ENCODE peak calls at places on chromosomes 12 and 14, in ten cellular contexts. V, Z, H, S, Q, X, D, O, W and A are unnamed samples. For H3K4me1, the result is how much of the 10 kb centered on the place peaks cover.

GRCh38 chr12:68876471-68876870 is 56.5 kb downstream of the CPM start:
- DNase-seq in D (no peak), H (no peak), V (no peak), X (no peak), S (no peak), Q (no peak), Z (no peak), W (no peak), O (no peak), A (no peak)

GRCh38 chr12:53224897-53225634 is 6.9 kb downstream of the RARG start:
- DNase-seq in Z (no peak), Q (no peak), O (no peak), H (no peak), X (no peak), W (no peak), V (no peak), D (no peak), S (no peak), A (no peak)

GRCh38 chr12:125861299-125862281 is 796.4 kb downstream of the AACS start:
- DNase-seq in S (peak), V (no peak), X (peak), O (no peak), H (peak), Z (peak), D (peak), Q (no peak), W (peak), A (peak)

GRCh38 chr14:41380017-41380416 is 226.7 kb upstream of the LRFN5 start:
- DNase-seq in D (no peak), X (no peak), W (no peak), S (no peak), V (no peak), Q (no peak), Z (no peak), O (no peak), H (no peak), A (no peak)

GRCh38 chr14:91649930-91650329 is 82.0 kb downstream of the CATSPERB start:
- DNase-seq in S (peak), H (peak), Z (no peak), X (no peak), Q (no peak), D (no peak), W (no peak), V (no peak), O (peak), A (peak)

GRCh38 chr14:67413806-67414769 is 2.1 kb upstream of the PLEK2 start:
- DNase-seq in Q (no peak), V (no peak), X (peak), O (peak), Z (no peak), H (no peak), S (peak), W (no peak), D (no peak), A (no peak)

GRCh38 chr14:28305938-28306337 is 460.6 kb upstream of the FOXG1 start:
- DNase-seq in S (no peak), O (no peak), H (no peak), Z (no peak), V (no peak), W (no peak), D (no peak), X (no peak), Q (no peak), A (no peak)

GRCh38 chr14:39426605-39427004 is 5.6 kb downstream of the FBXO33 start:
- DNase-seq in H (no peak), Z (no peak), O (no peak), V (no peak), S (no peak), Q (no peak), X (no peak), W (no peak), D (no peak), A (no peak)

GRCh38 chr12:116615141-116615861 is 56.1 kb downstream of the MAP1LC3B2 start:
- DNase-seq in Q (no peak), W (no peak), V (no peak), D (no peak), X (no peak), Z (no peak), O (no peak), H (no peak), S (no peak), A (no peak)

GRCh38 chr14:98941481-98941880 is 330.5 kb downstream of the BCL11B start:
- DNase-seq in X (no peak), O (no peak), Q (no peak), Z (no peak), V (no peak), W (no peak), D (no peak), S (no peak), H (no peak), A (no peak)

GRCh38 chr14:64891173-64891838 is 11.6 kb upstream of the SPTB start:
- DNase-seq in H (no peak), V (no peak), W (no peak), D (no peak), Q (no peak), S (no peak), X (no peak), Z (no peak), O (no peak), A (no peak)

GRCh38 chr14:56055521-56055920 is 62.7 kb upstream of the PELI2 start:
- DNase-seq in D (no peak), Z (no peak), O (no peak), S (no peak), W (no peak), X (no peak), V (no peak), H (no peak), Q (no peak), A (no peak)

GRCh38 chr12:72282721-72283120 is 10.6 kb downstream of the TRHDE start:
- DNase-seq in H (no peak), D (no peak), V (no peak), Q (no peak), S (no peak), W (no peak), O (no peak), X (no peak), Z (no peak), A (no peak)

GRCh38 chr12:20493924-20494323 is 125.6 kb downstream of the PDE3A start:
- DNase-seq in X (no peak), O (no peak), Z (no peak), D (no peak), H (no peak), V (no peak), Q (no peak), S (no peak), W (no peak), A (no peak)

GRCh38 chr12:29051221-29051620 is 97.9 kb upstream of the FAR2 start:
- DNase-seq in Z (no peak), O (no peak), Q (no peak), D (no peak), S (no peak), V (no peak), H (no peak), W (no peak), X (no peak), A (no peak)

GRCh38 chr14:23130875-23131274 is 11.8 kb upstream of the CEBPE start:
- DNase-seq in D (peak), Q (no peak), S (no peak), V (no peak), X (no peak), O (no peak), Z (no peak), W (no peak), H (no peak), A (no peak)

GRCh38 chr14:61644834-61645233 is 50.5 kb upstream of the HIF1A start:
- DNase-seq in Q (no peak), H (no peak), D (no peak), V (no peak), O (no peak), S (no peak), X (no peak), Z (no peak), W (no peak), A (no peak)

GRCh38 chr12:23757541-23757962 is 191.9 kb downstream of the SOX5 start:
- DNase-seq in V (no peak), O (no peak), D (no peak), H (no peak), W (no peak), X (no peak), S (no peak), Q (no peak), Z (no peak), A (no peak)

GRCh38 chr14:84303140-84303539 is 1226.8 kb upstream of the FLRT2 start:
- DNase-seq in Z (no peak), W (no peak), D (no peak), O (no peak), Q (no peak), X (no peak), S (no peak), V (no peak), H (no peak), A (no peak)

GRCh38 chr12:79686171-79686570 is 4.6 kb downstream of the PAWR start:
- DNase-seq in D (no peak), O (no peak), H (no peak), Z (no peak), V (no peak), X (no peak), S (no peak), Q (no peak), W (no peak), A (no peak)

GRCh38 chr12:78725951-78726550 is 138.5 kb upstream of the SYT1 start:
- DNase-seq in O (no peak), V (no peak), X (no peak), W (no peak), D (no peak), Z (no peak), Q (no peak), S (no peak), H (no peak), A (no peak)

GRCh38 chr12:21823581-21823980 is 49.1 kb upstream of the KCNJ8 start:
- DNase-seq in V (peak), Z (peak), X (no peak), H (no peak), W (peak), D (peak), S (no peak), O (no peak), Q (peak), A (peak)

GRCh38 chr14:81269100-81269978 is 48.6 kb upstream of the GTF2A1 start:
- DNase-seq in V (no peak), Q (no peak), X (no peak), Z (no peak), S (peak), D (no peak), H (no peak), W (no peak), O (peak), A (no peak)

GRCh38 chr14:105925615-105926414 is 399.4 kb downstream of the TMEM121 start:
- DNase-seq in H (no peak), V (no peak), X (no peak), W (no peak), Q (no peak), S (peak), D (peak), Z (no peak), O (no peak), A (no peak)

GRCh38 chr14:100567009-100567876 is 20.0 kb downstream of the BEGAIN start:
- DNase-seq in Z (no peak), O (no peak), H (no peak), X (no peak), S (no peak), Q (no peak), V (no peak), D (no peak), W (no peak), A (peak)
- H3K4me1 ChIP-seq in Z (under half), O (under half), H (under half), X (under half), S (under half), Q (under half), V (under half), D (under half), W (under half), A (under half)

GRCh38 chr14:103050935-103051334 is 6.4 kb downstream of the CDC42BPB start:
- DNase-seq in W (no peak), O (no peak), Z (no peak), V (no peak), Q (no peak), S (no peak), X (no peak), D (no peak), H (no peak), A (no peak)

GRCh38 chr14:103055693-103056092 is 1.7 kb downstream of the CDC42BPB start:
- DNase-seq in Z (no peak), S (no peak), W (no peak), X (no peak), V (no peak), O (no peak), D (no peak), H (peak), Q (no peak), A (no peak)

GRCh38 chr14:103057028-103057371 is 349 bp downstream of the CDC42BPB start:
- DNase-seq in X (no peak), V (peak), D (peak), Q (no peak), S (peak), O (no peak), W (no peak), H (no peak), Z (peak), A (peak)

GRCh38 chr14:103056322-103057027 is 874 bp downstream of the CDC42BPB start:
- DNase-seq in O (peak), X (no peak), W (peak), H (peak), Q (peak), Z (peak), S (peak), D (peak), V (peak), A (peak)

GRCh38 chr14:103052407-103052806 is 4.9 kb downstream of the CDC42BPB start:
- DNase-seq in Z (no peak), H (no peak), W (no peak), V (no peak), Q (no peak), O (no peak), X (no peak), S (no peak), D (no peak), A (no peak)
- TF ChIP-seq POLR2A in Z (no peak), H (no peak), W (no peak), V (no peak), Q (no peak), O (no peak), X (no peak), S (no peak), D (no peak), A (no peak)

GRCh38 chr12:46554461-46554860 is 181.9 kb upstream of the SLC38A2 start:
- DNase-seq in W (no peak), X (no peak), Q (no peak), H (no peak), S (no peak), Z (no peak), V (no peak), D (no peak), O (no peak), A (no peak)
- H3K4me1 ChIP-seq in W (under half), X (under half), Q (half or more), H (under half), S (under half), Z (under half), V (under half), D (under half), O (half or more), A (under half)

DNA sequence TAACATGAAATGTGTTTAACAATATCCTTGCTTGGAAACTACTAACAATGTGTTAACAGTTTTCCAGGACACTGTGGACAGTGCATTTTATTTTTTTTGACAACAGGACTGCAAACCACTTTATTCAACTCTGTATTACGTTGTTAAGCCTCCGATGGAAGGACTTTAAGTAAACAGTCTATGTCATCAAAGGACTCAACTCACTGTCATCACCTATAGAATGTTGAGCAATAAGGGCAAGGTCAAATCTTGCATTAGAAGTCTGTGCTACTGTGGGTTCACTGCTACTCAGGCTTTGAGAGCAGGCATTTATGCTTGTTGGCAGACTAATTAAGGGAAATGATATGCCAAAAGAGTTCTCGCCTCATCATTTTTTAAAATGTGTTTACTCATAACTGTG is 483.7 kb downstream of the FLRT2 start:
- DNase-seq in W (no peak), S (no peak), O (no peak), Z (no peak), D (no peak), Q (no peak), X (no peak), V (no peak), H (no peak), A (no peak)
- TF ChIP-seq POLR2A in W (no peak), S (no peak), O (no peak), Z (no peak), D (no peak), Q (no peak), X (no peak), V (no peak), H (no peak), A (no peak)

GRCh38 chr14:35406090-35406489 is 1.5 kb upstream of the NFKBIA start:
- DNase-seq in H (no peak), V (no peak), Z (no peak), O (no peak), D (no peak), X (no peak), W (no peak), Q (no peak), S (no peak), A (no peak)

GRCh38 chr14:35404496-35405303 is at the start of gene NFKBIA:
- DNase-seq in Q (peak), H (peak), O (peak), Z (peak), X (no peak), S (peak), W (peak), D (peak), V (peak), A (peak)

GRCh38 chr14:35406811-35407630 is 2.5 kb upstream of the NFKBIA start:
- DNase-seq in D (no peak), V (no peak), W (no peak), H (no peak), O (peak), S (peak), Z (no peak), X (no peak), Q (no peak), A (peak)

GRCh38 chr14:35404246-35404495 is 378 bp downstream of the NFKBIA start:
- DNase-seq in D (no peak), V (no peak), W (no peak), Q (no peak), Z (no peak), O (no peak), X (no peak), S (no peak), H (no peak), A (no peak)

GRCh38 chr14:35405304-35405996 is 901 bp upstream of the NFKBIA start:
- DNase-seq in H (peak), D (peak), W (peak), X (no peak), O (no peak), Z (peak), S (no peak), Q (peak), V (peak), A (no peak)
- H3K4me1 ChIP-seq in H (under half), D (under half), W (under half), X (under half), O (under half), Z (under half), S (under half), Q (under half), V (under half), A (under half)

GRCh38 chr14:104689620-104690265 is 325 bp downstream of the INF2 start:
- DNase-seq in O (no peak), V (no peak), D (no peak), H (no peak), X (no peak), S (no peak), Q (no peak), W (no peak), Z (no peak), A (no peak)
- TF ChIP-seq POLR2A in O (peak), V (no peak), D (peak), H (no peak), X (no peak), S (no peak), Q (peak), W (no peak), Z (peak), A (peak)

DNA sequence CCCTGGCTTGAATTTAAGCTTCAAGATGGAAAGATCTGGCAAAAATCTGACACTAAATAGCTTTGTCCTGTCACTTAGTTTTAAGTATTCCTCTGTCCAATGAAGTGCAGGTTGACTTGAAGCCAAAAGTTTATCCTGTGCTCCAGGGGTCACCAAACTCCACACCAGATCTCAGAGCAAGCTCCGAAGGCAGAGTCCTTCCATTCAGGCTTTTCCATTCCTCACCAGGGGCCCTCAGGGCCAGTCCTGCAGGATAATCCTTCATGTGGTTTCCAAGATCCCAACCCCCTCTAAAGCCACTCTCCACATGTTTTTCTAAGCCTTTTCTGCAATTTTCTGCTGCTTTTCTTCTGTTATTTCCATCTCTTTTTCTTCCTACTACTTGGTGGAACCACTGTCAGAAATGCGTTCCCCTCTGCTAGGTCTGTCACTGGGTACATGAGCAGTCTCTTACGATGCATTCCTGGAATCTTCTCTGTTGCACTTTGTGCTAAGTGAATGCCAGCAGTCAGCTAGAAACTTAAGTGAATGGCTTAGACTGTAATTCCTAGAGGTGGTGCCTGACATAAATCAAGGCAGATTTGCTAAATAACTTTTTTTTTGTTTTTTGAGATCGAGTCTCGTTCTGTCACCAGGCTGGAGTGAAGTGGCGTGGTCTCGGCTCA is 251.4 kb downstream of the MSRB3 start:
- DNase-seq in W (no peak), Q (no peak), X (no peak), H (no peak), V (no peak), O (no peak), Z (no peak), S (no peak), D (no peak), A (no peak)
- H3K4me1 ChIP-seq in W (under half), Q (under half), X (under half), H (under half), V (under half), O (under half), Z (under half), S (under half), D (under half), A (under half)

DNA sequence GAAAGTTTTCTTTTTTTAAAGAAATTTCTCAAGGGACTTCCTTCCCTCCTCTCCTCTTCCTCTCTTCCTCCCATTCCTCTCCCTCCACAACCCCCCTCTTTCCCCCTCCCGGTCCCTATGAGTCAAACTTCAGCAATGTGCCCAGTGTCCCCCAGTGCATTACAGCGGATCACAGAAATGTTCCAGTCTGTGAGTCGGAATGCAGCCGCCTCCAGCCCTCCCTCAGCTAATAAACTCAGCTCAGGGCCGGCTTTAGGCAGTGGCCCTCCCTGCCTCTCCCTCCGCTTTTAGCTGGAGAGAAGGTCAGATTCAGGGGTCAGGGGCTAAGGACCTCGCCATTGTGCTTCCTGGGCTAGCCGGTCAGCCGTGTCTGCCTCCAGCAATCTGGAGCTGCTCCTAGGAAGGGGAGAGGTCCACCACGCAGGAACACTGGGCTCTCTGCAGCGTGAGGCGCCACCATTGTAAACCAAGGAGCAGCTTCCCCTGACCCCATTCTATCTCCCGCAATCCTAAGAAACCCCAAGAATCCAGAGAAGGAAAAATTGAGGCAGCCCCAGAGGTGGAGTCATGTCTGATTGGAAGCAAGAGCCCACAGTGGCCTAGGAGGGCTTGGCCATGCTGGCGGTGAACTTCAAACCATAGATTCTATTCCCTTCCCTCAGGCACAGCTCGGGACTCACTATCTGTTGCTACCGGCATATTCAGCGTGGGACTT is 1.1 kb upstream of the HDAC7 start:
- DNase-seq in H (peak), O (peak), Z (peak), X (no peak), V (peak), D (peak), S (peak), W (peak), Q (peak), A (peak)
- TF ChIP-seq POLR2A in H (no peak), O (peak), Z (peak), X (peak), V (peak), D (no peak), S (no peak), W (peak), Q (peak), A (peak)

GRCh38 chr12:19036673-19037357 is 92.7 kb upstream of the PLEKHA5 start:
- DNase-seq in S (no peak), V (no peak), X (no peak), H (no peak), W (no peak), Q (no peak), O (no peak), Z (no peak), D (no peak), A (no peak)
- H3K4me1 ChIP-seq in S (under half), V (under half), X (under half), H (under half), W (under half), Q (under half), O (under half), Z (under half), D (under half), A (under half)

DNA sequence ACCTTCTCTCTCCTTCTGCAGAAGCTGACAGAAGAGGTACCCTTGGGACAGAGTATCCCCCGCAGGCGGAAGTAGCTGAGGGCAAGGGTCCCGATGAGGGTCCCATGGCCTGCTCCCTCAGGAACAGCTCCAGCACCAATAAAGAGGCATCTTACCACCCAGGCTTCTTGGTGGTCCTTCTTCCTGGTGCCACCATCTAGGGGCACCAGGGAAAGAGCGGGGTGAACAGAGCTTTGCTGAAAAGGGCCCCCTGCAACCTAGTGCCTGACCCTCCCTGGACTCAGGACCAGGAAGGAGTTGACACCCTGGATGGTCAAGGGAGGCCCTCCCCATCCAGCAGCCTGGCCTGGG is 591 bp upstream of the IRF9 start:
- DNase-seq in V (no peak), W (no peak), D (no peak), Z (no peak), O (no peak), S (no peak), H (no peak), Q (no peak), X (no peak), A (no peak)
- TF ChIP-seq POLR2A in V (no peak), W (no peak), D (no peak), Z (no peak), O (no peak), S (no peak), H (no peak), Q (no peak), X (no peak), A (no peak)